ENCODE peak calls at places on chromosomes 12 and 14, in seven cellular contexts. X is WERI-Rb-1; M is HT1080; S is transverse colon; G is effector CD4-positive, alpha-beta T cell; I is iPS-NIHi11; Q is HEK293T. T is an unnamed sample.

GRCh38 chr14:68557648-68558047 is 235.2 kb downstream of the ZFP36L1 start:
- DNase-seq in X (no peak), M (no peak), S (no peak), G (no peak), I (no peak), Q (no peak), T (no peak)

GRCh38 chr14:104179564-104180129 is 41.3 kb downstream of the KIF26A start:
- DNase-seq in X (no peak), M (no peak), S (no peak), G (no peak), I (no peak), Q (no peak), T (no peak)

GRCh38 chr14:32324601-32325000 is 4.5 kb upstream of the AKAP6 start:
- DNase-seq in X (no peak), M (peak), S (no peak), G (no peak), I (no peak), Q (no peak), T (no peak)

GRCh38 chr14:75523771-75524171 is 1.5 kb downstream of the BATF start:
- DNase-seq in X (no peak), M (peak), S (no peak), G (no peak), I (no peak), Q (no peak), T (no peak)

GRCh38 chr14:31505411-31505810 is 17.6 kb upstream of the GPR33 start:
- DNase-seq in X (no peak), M (no peak), S (no peak), G (no peak), I (no peak), Q (no peak), T (no peak)

GRCh38 chr12:271165-271564 is 8.5 kb upstream of the SLC6A13 start:
- DNase-seq in X (no peak), M (no peak), S (no peak), G (no peak), I (no peak), Q (no peak), T (no peak)

GRCh38 chr12:45648070-45648469 is 81.4 kb upstream of the ARID2 start:
- DNase-seq in X (no peak), M (no peak), S (peak), G (no peak), I (no peak), Q (no peak), T (no peak)

GRCh38 chr12:18578191-18578590 is 159.6 kb downstream of the PLCZ1 start:
- DNase-seq in X (no peak), M (peak), S (no peak), G (no peak), I (no peak), Q (no peak), T (peak)

GRCh38 chr12:3107071-3107583 is 29.9 kb downstream of the TSPAN9 start:
- DNase-seq in X (peak), M (peak), S (no peak), G (no peak), I (no peak), Q (peak), T (no peak)

GRCh38 chr12:47755655-47756562 is 2.8 kb downstream of the RAPGEF3 start:
- DNase-seq in X (no peak), M (no peak), S (peak), G (no peak), I (no peak), Q (no peak), T (no peak)

GRCh38 chr12:42705863-42706262 is 116.3 kb upstream of the PRICKLE1 start:
- DNase-seq in X (no peak), M (peak), S (peak), G (no peak), I (no peak), Q (no peak), T (no peak)

GRCh38 chr12:48336066-48336465 is 14.7 kb downstream of the ZNF641 start:
- DNase-seq in X (no peak), M (no peak), S (no peak), G (no peak), I (no peak), Q (no peak), T (no peak)

GRCh38 chr14:104556256-104557021 is 23.1 kb upstream of the C14orf180 start:
- DNase-seq in X (peak), M (no peak), S (peak), G (no peak), I (no peak), Q (no peak), T (no peak)

GRCh38 chr14:91896419-91896818 is 29.1 kb upstream of the TC2N start:
- DNase-seq in X (no peak), M (no peak), S (no peak), G (no peak), I (no peak), Q (no peak), T (no peak)

GRCh38 chr12:7555752-7556151 is 52.2 kb upstream of the CD163 start:
- DNase-seq in X (no peak), M (peak), S (no peak), G (no peak), I (no peak), Q (no peak), T (peak)

GRCh38 chr12:3989218-3989550 is 116.0 kb upstream of the PARP11 start:
- DNase-seq in X (no peak), M (no peak), S (no peak), G (no peak), I (no peak), Q (no peak), T (no peak)

GRCh38 chr12:105418232-105418631 is 87.7 kb downstream of the C12orf75 start:
- DNase-seq in X (no peak), M (peak), S (no peak), G (no peak), I (no peak), Q (no peak), T (no peak)

GRCh38 chr14:42710071-42710470 is 1103.4 kb downstream of the LRFN5 start:
- DNase-seq in X (no peak), M (no peak), S (no peak), G (no peak), I (no peak), Q (no peak), T (no peak)

GRCh38 chr12:51028126-51028810 is 2.1 kb upstream of the SLC11A2 start:
- DNase-seq in X (peak), M (peak), S (peak), G (no peak), I (no peak), Q (peak), T (peak)

GRCh38 chr12:19880076-19880475 is 440.8 kb downstream of the AEBP2 start:
- DNase-seq in X (no peak), M (no peak), S (no peak), G (no peak), I (no peak), Q (no peak), T (no peak)

GRCh38 chr12:42946776-42947435 is 357.4 kb upstream of the PRICKLE1 start:
- DNase-seq in X (peak), M (no peak), S (no peak), G (no peak), I (no peak), Q (no peak), T (no peak)

GRCh38 chr12:51864701-51865469 is 16.4 kb upstream of the FIGNL2 start:
- DNase-seq in X (peak), M (no peak), S (no peak), G (no peak), I (peak), Q (no peak), T (no peak)

GRCh38 chr12:77070382-77071294 is 5.3 kb upstream of the E2F7 start:
- DNase-seq in X (no peak), M (no peak), S (no peak), G (no peak), I (no peak), Q (no peak), T (no peak)

GRCh38 chr12:71201136-71201679 is 43.4 kb upstream of the TSPAN8 start:
- DNase-seq in X (no peak), M (no peak), S (no peak), G (no peak), I (no peak), Q (no peak), T (no peak)

GRCh38 chr12:98355322-98355721 is 160.1 kb upstream of the TMPO start:
- DNase-seq in X (no peak), M (peak), S (no peak), G (no peak), I (no peak), Q (no peak), T (peak)

T was measured in RKO.